ENCODE peak calls at places on chromosomes 6 and 20, in five cellular contexts. One of them, this sample, is unnamed.

GRCh38 chr6:11069760-11070159 is 23.9 kb upstream of the SMIM13 start:
- DNase-seq in HepG2: no peak
- DNase-seq in IMR-90: peak; percentile 14
- DNase-seq in SK-N-SH: no peak
- DNase-seq in K562: peak; percentile 24
- DNase-seq in this sample: no peak

GRCh38 chr6:147947521-147947920 is 395.1 kb upstream of the SASH1 start:
- DNase-seq in HepG2: no peak
- DNase-seq in IMR-90: peak; percentile 10
- DNase-seq in SK-N-SH: no peak
- DNase-seq in K562: no peak
- DNase-seq in this sample: no peak

GRCh38 chr6:11236351-11236750 is 3.9 kb upstream of the NEDD9 start:
- DNase-seq in HepG2: no peak
- DNase-seq in IMR-90: no peak
- DNase-seq in SK-N-SH: no peak
- DNase-seq in K562: no peak
- DNase-seq in this sample: peak; percentile 56

GRCh38 chr6:79005497-79005896 is 72.6 kb downstream of the PHIP start:
- DNase-seq in HepG2: no peak
- DNase-seq in IMR-90: no peak
- DNase-seq in SK-N-SH: no peak
- DNase-seq in K562: no peak
- DNase-seq in this sample: no peak

GRCh38 chr20:54397292-54398155 is 77.9 kb upstream of the DOK5 start:
- DNase-seq in HepG2: no peak
- DNase-seq in IMR-90: no peak
- DNase-seq in SK-N-SH: no peak
- DNase-seq in K562: no peak
- DNase-seq in this sample: no peak

GRCh38 chr6:121925024-121925423 is 474.4 kb upstream of the HSF2 start:
- DNase-seq in HepG2: no peak
- DNase-seq in IMR-90: peak; percentile 70
- DNase-seq in SK-N-SH: no peak
- DNase-seq in K562: no peak
- DNase-seq in this sample: no peak

GRCh38 chr6:49332781-49333180 is 130.3 kb downstream of the MMUT start:
- DNase-seq in HepG2: no peak
- DNase-seq in IMR-90: no peak
- DNase-seq in SK-N-SH: no peak
- DNase-seq in K562: no peak
- DNase-seq in this sample: no peak

GRCh38 chr20:7196481-7196880 is 429.0 kb downstream of the BMP2 start:
- DNase-seq in HepG2: no peak
- DNase-seq in IMR-90: no peak
- DNase-seq in SK-N-SH: no peak
- DNase-seq in K562: no peak
- DNase-seq in this sample: no peak

GRCh38 chr6:107656883-107657282 is 167.0 kb downstream of the SOBP start:
- DNase-seq in HepG2: no peak
- DNase-seq in IMR-90: no peak
- DNase-seq in SK-N-SH: no peak
- DNase-seq in K562: no peak
- DNase-seq in this sample: no peak

GRCh38 chr6:56845027-56845426 is 109.9 kb upstream of the BEND6 start:
- DNase-seq in HepG2: no peak
- DNase-seq in IMR-90: no peak
- DNase-seq in SK-N-SH: no peak
- DNase-seq in K562: no peak
- DNase-seq in this sample: no peak

GRCh38 chr20:49583669-49584417 is 15.9 kb upstream of the PTGIS start:
- DNase-seq in HepG2: peak; percentile 97
- DNase-seq in IMR-90: peak; percentile 95
- DNase-seq in SK-N-SH: no peak
- DNase-seq in K562: peak; percentile 63
- DNase-seq in this sample: no peak

GRCh38 chr6:17493286-17493685 is 99.9 kb downstream of the CAP2 start:
- DNase-seq in HepG2: no peak
- DNase-seq in IMR-90: peak; percentile 85
- DNase-seq in SK-N-SH: no peak
- DNase-seq in K562: peak; percentile 62
- DNase-seq in this sample: no peak

GRCh38 chr6:31907158-31907813 is 5.4 kb upstream of the ZBTB12 start:
- DNase-seq in HepG2: peak; percentile 86
- DNase-seq in IMR-90: peak; percentile 85
- DNase-seq in SK-N-SH: no peak
- DNase-seq in K562: peak; percentile 62
- DNase-seq in this sample: no peak

GRCh38 chr20:44284032-44284431 is 27.0 kb downstream of the FITM2 start:
- DNase-seq in HepG2: no peak
- DNase-seq in IMR-90: no peak
- DNase-seq in SK-N-SH: no peak
- DNase-seq in K562: no peak
- DNase-seq in this sample: no peak

GRCh38 chr6:43628392-43629103 is 516 bp downstream of the GTPBP2 start:
- DNase-seq in HepG2: peak; percentile 68
- DNase-seq in IMR-90: peak; percentile 34
- DNase-seq in SK-N-SH: peak; percentile 82
- DNase-seq in K562: peak; percentile 85
- DNase-seq in this sample: no peak

GRCh38 chr20:62632575-62632974 is 9.7 kb upstream of the SLCO4A1 start:
- DNase-seq in HepG2: no peak
- DNase-seq in IMR-90: no peak
- DNase-seq in SK-N-SH: no peak
- DNase-seq in K562: no peak
- DNase-seq in this sample: no peak

GRCh38 chr20:43761396-43762340 is 34.9 kb upstream of the GTSF1L start:
- DNase-seq in HepG2: no peak
- DNase-seq in IMR-90: no peak
- DNase-seq in SK-N-SH: no peak
- DNase-seq in K562: no peak
- DNase-seq in this sample: no peak

GRCh38 chr6:66435321-66435720 is 728.3 kb upstream of the EYS start:
- DNase-seq in HepG2: no peak
- DNase-seq in IMR-90: no peak
- DNase-seq in SK-N-SH: no peak
- DNase-seq in K562: no peak
- DNase-seq in this sample: no peak

GRCh38 chr20:4613718-4614620 is 107.7 kb upstream of the PRND start:
- DNase-seq in HepG2: peak; percentile 66
- DNase-seq in IMR-90: no peak
- DNase-seq in SK-N-SH: no peak
- DNase-seq in K562: peak; percentile 60
- DNase-seq in this sample: peak; percentile 38

DNA sequence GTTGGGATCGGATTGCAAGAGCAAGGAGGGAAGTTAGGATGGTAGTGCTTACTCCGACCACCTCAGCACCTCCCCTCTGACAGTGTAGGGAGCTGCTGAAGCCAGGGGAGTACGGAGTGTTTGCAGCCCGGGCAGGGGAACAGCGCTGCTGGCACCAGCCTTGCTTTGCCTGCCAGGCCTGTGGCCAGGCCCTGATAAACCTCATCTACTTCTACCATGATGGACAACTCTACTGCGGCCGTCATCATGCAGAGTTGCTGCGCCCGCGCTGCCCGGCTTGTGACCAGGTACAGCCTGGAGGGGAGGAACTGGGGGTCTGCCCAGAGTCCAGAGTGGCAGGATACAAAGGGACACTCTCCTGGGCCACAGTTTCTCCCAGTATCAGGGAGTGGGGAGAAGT is 2.2 kb upstream of the TOMM6 start:
- DNase-seq in HepG2: no peak
- DNase-seq in IMR-90: no peak
- DNase-seq in SK-N-SH: no peak
- DNase-seq in K562: no peak
- DNase-seq in this sample: no peak
- TF ChIP-seq MXI1 in HepG2: no peak
- TF ChIP-seq MXI1 in IMR-90: no peak
- TF ChIP-seq MXI1 in SK-N-SH: no peak
- TF ChIP-seq MXI1 in K562: no peak
- TF ChIP-seq MXI1 in this sample: no peak

GRCh38 chr6:81897793-81898192 is 145.3 kb upstream of the TENT5A start:
- DNase-seq in HepG2: peak; percentile 61
- DNase-seq in IMR-90: no peak
- DNase-seq in SK-N-SH: no peak
- DNase-seq in K562: no peak
- DNase-seq in this sample: no peak

GRCh38 chr6:81900616-81901015 is 148.1 kb upstream of the TENT5A start:
- DNase-seq in HepG2: no peak
- DNase-seq in IMR-90: no peak
- DNase-seq in SK-N-SH: no peak
- DNase-seq in K562: no peak
- DNase-seq in this sample: no peak

GRCh38 chr6:81906041-81906440 is 153.6 kb upstream of the TENT5A start:
- DNase-seq in HepG2: peak; percentile 55
- DNase-seq in IMR-90: no peak
- DNase-seq in SK-N-SH: no peak
- DNase-seq in K562: no peak
- DNase-seq in this sample: no peak

GRCh38 chr6:81896561-81896960 is 144.1 kb upstream of the TENT5A start:
- DNase-seq in HepG2: no peak
- DNase-seq in IMR-90: peak; percentile 39
- DNase-seq in SK-N-SH: no peak
- DNase-seq in K562: no peak
- DNase-seq in this sample: no peak

GRCh38 chr6:81901589-81901988 is 149.1 kb upstream of the TENT5A start:
- DNase-seq in HepG2: no peak
- DNase-seq in IMR-90: no peak
- DNase-seq in SK-N-SH: no peak
- DNase-seq in K562: no peak
- DNase-seq in this sample: no peak
- TF ChIP-seq MXI1 in HepG2: no peak
- TF ChIP-seq MXI1 in IMR-90: no peak
- TF ChIP-seq MXI1 in SK-N-SH: no peak
- TF ChIP-seq MXI1 in K562: no peak
- TF ChIP-seq MXI1 in this sample: no peak

DNA sequence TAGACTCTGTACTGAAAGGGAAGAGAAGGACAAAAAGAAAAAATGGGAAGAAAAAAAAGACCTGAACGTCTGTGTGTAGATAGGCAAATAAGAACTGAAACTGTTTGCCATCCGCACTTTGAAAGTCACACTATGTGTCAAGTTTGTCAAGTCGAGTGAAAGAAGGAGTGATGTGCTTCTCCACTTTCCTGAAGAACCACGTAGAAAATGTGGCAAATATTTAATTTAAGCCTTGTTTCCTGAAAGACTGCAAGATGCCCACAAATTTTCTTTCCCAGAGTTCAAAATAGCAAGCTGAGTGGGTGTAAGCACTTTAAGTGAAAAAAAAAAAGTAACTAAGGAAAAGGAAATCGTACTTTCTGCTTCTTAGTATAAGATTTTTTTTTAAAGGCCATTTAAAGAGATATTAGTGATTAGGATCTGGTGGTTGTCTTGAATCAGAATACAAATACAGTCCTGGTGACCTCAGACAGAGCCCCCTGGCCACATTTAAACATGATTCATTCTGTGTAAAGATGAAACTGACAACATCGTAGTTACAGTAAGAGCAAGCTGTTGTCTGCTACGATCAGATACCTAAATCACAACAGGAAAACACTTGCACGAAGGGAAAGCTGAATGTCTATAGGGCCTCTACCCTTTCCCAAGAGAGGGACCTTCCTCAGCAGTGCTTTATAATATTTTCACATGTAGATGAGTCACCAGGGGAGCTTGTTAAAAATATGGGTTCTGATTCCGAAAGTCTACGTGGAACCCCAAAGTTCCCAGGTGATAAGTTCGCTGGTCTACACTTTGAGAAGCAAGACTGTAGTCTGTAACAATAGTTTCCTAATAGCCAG is 102.3 kb downstream of the HIVEP2 start:
- DNase-seq in HepG2: peak; percentile 59
- DNase-seq in IMR-90: peak; percentile 57
- DNase-seq in SK-N-SH: peak; percentile 25
- DNase-seq in K562: no peak
- DNase-seq in this sample: peak; percentile 97
- TF ChIP-seq MXI1 in HepG2: no peak
- TF ChIP-seq MXI1 in IMR-90: no peak
- TF ChIP-seq MXI1 in SK-N-SH: no peak
- TF ChIP-seq MXI1 in K562: no peak
- TF ChIP-seq MXI1 in this sample: no peak

GRCh38 chr20:37669773-37670236 is 24.0 kb upstream of the CTNNBL1 start:
- DNase-seq in HepG2: no peak
- DNase-seq in IMR-90: no peak
- DNase-seq in SK-N-SH: no peak
- DNase-seq in K562: no peak
- DNase-seq in this sample: no peak

GRCh38 chr20:37670426-37670825 is 23.4 kb upstream of the CTNNBL1 start:
- DNase-seq in HepG2: no peak
- DNase-seq in IMR-90: no peak
- DNase-seq in SK-N-SH: peak; percentile 74
- DNase-seq in K562: no peak
- DNase-seq in this sample: no peak

GRCh38 chr20:37672143-37672542 is 21.7 kb upstream of the CTNNBL1 start:
- DNase-seq in HepG2: no peak
- DNase-seq in IMR-90: no peak
- DNase-seq in SK-N-SH: no peak
- DNase-seq in K562: no peak
- DNase-seq in this sample: no peak

GRCh38 chr20:37676440-37676839 is 17.4 kb upstream of the CTNNBL1 start:
- DNase-seq in HepG2: no peak
- DNase-seq in IMR-90: no peak
- DNase-seq in SK-N-SH: no peak
- DNase-seq in K562: no peak
- DNase-seq in this sample: no peak

DNA sequence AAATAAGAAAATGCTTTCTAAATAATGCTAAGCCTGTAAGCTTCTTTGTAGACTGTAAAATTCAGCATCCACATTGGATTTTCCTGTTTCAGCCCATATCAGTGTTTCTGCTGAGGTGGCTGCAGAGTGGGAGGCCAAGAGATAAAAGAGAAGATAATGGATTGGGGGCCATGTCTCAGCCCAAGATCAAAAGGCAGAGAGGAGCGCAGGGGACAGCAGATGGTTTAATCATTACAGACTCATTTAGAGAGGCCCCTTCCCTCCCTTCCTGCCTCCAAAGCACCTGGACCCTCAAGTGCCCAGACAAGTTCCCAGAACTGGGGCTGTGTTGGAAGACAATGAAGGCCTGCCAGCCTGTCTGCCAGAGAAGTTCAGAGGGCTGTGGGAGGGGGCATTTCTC is 20.4 kb upstream of the CTNNBL1 start:
- DNase-seq in HepG2: no peak
- DNase-seq in IMR-90: no peak
- DNase-seq in SK-N-SH: no peak
- DNase-seq in K562: no peak
- DNase-seq in this sample: no peak
- TF ChIP-seq MXI1 in HepG2: no peak
- TF ChIP-seq MXI1 in IMR-90: no peak
- TF ChIP-seq MXI1 in SK-N-SH: no peak
- TF ChIP-seq MXI1 in K562: no peak
- TF ChIP-seq MXI1 in this sample: no peak

This sample was measured in GM12878.